ENCODE peak calls at places on chromosome 18, in six cellular contexts. One of them, this sample, is unnamed.

GRCh38 chr18:67117804-67118203 is 398.7 kb downstream of the DSEL start:
- DNase-seq in K562: no peak
- DNase-seq in sigmoid colon: no peak
- DNase-seq in SK-N-SH: no peak
- DNase-seq in A549: no peak
- DNase-seq in ovary: no peak
- DNase-seq in this sample: no peak

GRCh38 chr18:44781890-44782289 is 101.2 kb downstream of the SETBP1 start:
- DNase-seq in A549: no peak
- DNase-seq in K562: no peak
- DNase-seq in SK-N-SH: no peak
- DNase-seq in sigmoid colon: no peak
- DNase-seq in ovary: no peak
- DNase-seq in this sample: no peak

GRCh38 chr18:75211721-75212625 is 1.4 kb downstream of the TSHZ1 start:
- DNase-seq in A549: peak
- DNase-seq in ovary: peak
- DNase-seq in sigmoid colon: peak
- DNase-seq in SK-N-SH: peak
- DNase-seq in K562: peak
- DNase-seq in this sample: peak

GRCh38 chr18:38362286-38362792 is 796.7 kb upstream of the CELF4 start:
- DNase-seq in ovary: no peak
- DNase-seq in K562: no peak
- DNase-seq in A549: no peak
- DNase-seq in sigmoid colon: no peak
- DNase-seq in SK-N-SH: no peak
- DNase-seq in this sample: no peak

GRCh38 chr18:9413586-9413985 is 61.7 kb upstream of the RALBP1 start:
- DNase-seq in K562: no peak
- DNase-seq in SK-N-SH: no peak
- DNase-seq in sigmoid colon: no peak
- DNase-seq in ovary: no peak
- DNase-seq in A549: peak
- DNase-seq in this sample: no peak

GRCh38 chr18:11950824-11951223 is 30.5 kb upstream of the IMPA2 start:
- DNase-seq in ovary: no peak
- DNase-seq in SK-N-SH: no peak
- DNase-seq in K562: no peak
- DNase-seq in sigmoid colon: no peak
- DNase-seq in A549: no peak
- DNase-seq in this sample: no peak

GRCh38 chr18:24300703-24301102 is 96.9 kb downstream of the OSBPL1A start:
- DNase-seq in ovary: no peak
- DNase-seq in A549: no peak
- DNase-seq in sigmoid colon: no peak
- DNase-seq in SK-N-SH: no peak
- DNase-seq in K562: no peak
- DNase-seq in this sample: no peak

GRCh38 chr18:6752200-6752873 is 22.8 kb downstream of the ARHGAP28 start:
- DNase-seq in K562: no peak
- DNase-seq in A549: no peak
- DNase-seq in ovary: no peak
- DNase-seq in sigmoid colon: no peak
- DNase-seq in SK-N-SH: no peak
- DNase-seq in this sample: no peak

GRCh38 chr18:74353169-74353775 is 37.6 kb downstream of the C18orf63 start:
- DNase-seq in A549: peak
- DNase-seq in ovary: peak
- DNase-seq in sigmoid colon: peak
- DNase-seq in K562: no peak
- DNase-seq in SK-N-SH: peak
- DNase-seq in this sample: no peak

GRCh38 chr18:62784966-62785413 is 69.6 kb downstream of the PHLPP1 start:
- DNase-seq in SK-N-SH: no peak
- DNase-seq in sigmoid colon: peak
- DNase-seq in ovary: peak
- DNase-seq in A549: peak
- DNase-seq in K562: no peak
- DNase-seq in this sample: no peak

GRCh38 chr18:56501896-56502295 is 136.5 kb downstream of the TXNL1 start:
- DNase-seq in SK-N-SH: no peak
- DNase-seq in sigmoid colon: no peak
- DNase-seq in A549: no peak
- DNase-seq in ovary: no peak
- DNase-seq in K562: no peak
- DNase-seq in this sample: no peak

GRCh38 chr18:37012452-37012851 is 183.5 kb downstream of the KIAA1328 start:
- DNase-seq in SK-N-SH: no peak
- DNase-seq in A549: no peak
- DNase-seq in ovary: no peak
- DNase-seq in K562: no peak
- DNase-seq in sigmoid colon: no peak
- DNase-seq in this sample: no peak

GRCh38 chr18:2881490-2882195 is 34.8 kb downstream of the EMILIN2 start:
- DNase-seq in A549: no peak
- DNase-seq in SK-N-SH: no peak
- DNase-seq in sigmoid colon: peak
- DNase-seq in K562: no peak
- DNase-seq in ovary: peak
- DNase-seq in this sample: peak

GRCh38 chr18:54440292-54440691 is 82.6 kb downstream of the C18orf54 start:
- DNase-seq in A549: no peak
- DNase-seq in sigmoid colon: no peak
- DNase-seq in ovary: no peak
- DNase-seq in K562: peak
- DNase-seq in SK-N-SH: no peak
- DNase-seq in this sample: no peak

GRCh38 chr18:56233595-56233994 is 404.8 kb downstream of the TXNL1 start:
- DNase-seq in SK-N-SH: no peak
- DNase-seq in sigmoid colon: peak
- DNase-seq in ovary: peak
- DNase-seq in K562: no peak
- DNase-seq in A549: no peak
- DNase-seq in this sample: no peak

GRCh38 chr18:55247032-55247431 is 287.8 kb upstream of the CCDC68 start:
- DNase-seq in sigmoid colon: no peak
- DNase-seq in A549: no peak
- DNase-seq in SK-N-SH: no peak
- DNase-seq in K562: no peak
- DNase-seq in ovary: no peak
- DNase-seq in this sample: no peak

GRCh38 chr18:3935316-3935715 is 485.3 kb downstream of the TGIF1 start:
- DNase-seq in K562: no peak
- DNase-seq in A549: no peak
- DNase-seq in SK-N-SH: no peak
- DNase-seq in ovary: no peak
- DNase-seq in sigmoid colon: no peak
- DNase-seq in this sample: no peak

GRCh38 chr18:5527603-5528002 is 16.2 kb downstream of the EPB41L3 start:
- DNase-seq in ovary: no peak
- DNase-seq in K562: no peak
- DNase-seq in A549: no peak
- DNase-seq in SK-N-SH: no peak
- DNase-seq in sigmoid colon: peak
- DNase-seq in this sample: peak

GRCh38 chr18:8948471-8949149 is 153.9 kb upstream of the NDUFV2 start:
- DNase-seq in A549: peak
- DNase-seq in sigmoid colon: no peak
- DNase-seq in ovary: no peak
- DNase-seq in K562: no peak
- DNase-seq in SK-N-SH: no peak
- DNase-seq in this sample: no peak

GRCh38 chr18:10404148-10404547 is 50.3 kb upstream of the APCDD1 start:
- DNase-seq in K562: no peak
- DNase-seq in A549: no peak
- DNase-seq in ovary: peak
- DNase-seq in sigmoid colon: no peak
- DNase-seq in SK-N-SH: no peak
- DNase-seq in this sample: peak

GRCh38 chr18:63017977-63018376 is 301.6 kb downstream of the BCL2 start:
- DNase-seq in A549: no peak
- DNase-seq in SK-N-SH: no peak
- DNase-seq in K562: no peak
- DNase-seq in sigmoid colon: no peak
- DNase-seq in ovary: no peak
- DNase-seq in this sample: no peak

GRCh38 chr18:37298816-37299215 is 266.8 kb downstream of the CELF4 start:
- DNase-seq in sigmoid colon: no peak
- DNase-seq in K562: no peak
- DNase-seq in A549: no peak
- DNase-seq in SK-N-SH: no peak
- DNase-seq in ovary: peak
- DNase-seq in this sample: no peak

GRCh38 chr18:35039633-35040032 is 1.6 kb upstream of the MAPRE2 start:
- DNase-seq in SK-N-SH: no peak
- DNase-seq in A549: no peak
- DNase-seq in ovary: no peak
- DNase-seq in sigmoid colon: no peak
- DNase-seq in K562: no peak
- DNase-seq in this sample: no peak

DNA sequence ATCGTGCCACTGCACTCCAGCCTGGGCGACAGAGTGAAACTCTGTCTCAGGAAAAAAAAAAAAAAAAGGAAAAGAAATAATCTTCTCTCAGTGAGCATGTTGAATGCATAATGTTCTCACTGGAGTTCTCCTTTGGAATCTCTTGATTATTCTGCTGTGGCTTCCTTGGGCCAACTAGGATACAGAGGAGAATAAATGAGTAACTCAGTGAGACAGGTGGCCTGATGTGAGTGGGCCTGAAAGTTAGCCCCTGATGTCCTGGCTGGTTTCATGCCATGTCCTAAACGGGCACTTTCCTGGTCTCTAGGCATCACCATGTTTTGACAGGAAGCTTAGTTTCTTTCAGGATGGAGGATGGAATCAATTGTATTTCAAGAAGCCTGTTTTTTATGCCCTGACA is 218.6 kb downstream of the NEDD4L start:
- DNase-seq in A549: no peak
- DNase-seq in SK-N-SH: no peak
- DNase-seq in sigmoid colon: no peak
- DNase-seq in K562: no peak
- DNase-seq in ovary: no peak
- DNase-seq in this sample: no peak
- TF ChIP-seq EP300 in A549: no peak
- TF ChIP-seq EP300 in SK-N-SH: no peak
- TF ChIP-seq EP300 in sigmoid colon: no peak
- TF ChIP-seq EP300 in K562: no peak
- TF ChIP-seq EP300 in ovary: no peak
- TF ChIP-seq EP300 in this sample: no peak

DNA sequence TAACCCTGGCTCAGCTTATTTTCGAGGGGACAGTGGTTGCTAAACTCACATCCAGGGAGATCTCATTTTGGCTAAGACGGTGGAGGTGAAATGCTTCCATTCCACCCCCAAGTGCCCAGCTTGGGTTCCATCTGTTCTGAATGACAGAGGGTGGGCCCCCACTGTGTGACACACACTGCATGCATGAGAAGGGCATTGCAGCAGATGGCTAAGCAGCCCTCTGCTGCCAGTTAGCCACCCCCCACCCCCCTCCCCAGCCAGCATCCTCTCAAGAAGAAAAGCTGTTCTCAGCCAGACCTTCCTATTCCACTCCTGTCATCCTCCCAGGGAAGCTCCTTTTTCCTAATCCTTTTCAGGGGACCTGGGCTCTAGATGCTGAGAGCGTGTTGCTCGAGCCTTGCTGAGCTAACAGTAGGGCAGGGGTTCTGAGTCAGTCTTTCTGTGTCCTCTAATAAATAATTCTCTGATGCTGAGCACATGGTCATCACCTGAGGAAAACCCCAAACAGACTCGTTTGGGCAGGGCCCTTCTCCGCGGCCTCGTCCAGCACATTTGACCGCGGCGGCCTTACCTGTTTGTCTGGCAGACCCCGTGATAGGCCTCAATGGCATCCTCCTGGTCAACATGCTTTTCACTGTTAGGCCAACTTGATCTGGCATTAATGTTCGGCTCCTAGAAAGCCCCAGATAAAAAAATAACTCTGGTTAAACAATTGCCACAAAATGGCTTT is 49.5 kb upstream of the ACAA2 start:
- DNase-seq in sigmoid colon: no peak
- DNase-seq in SK-N-SH: no peak
- DNase-seq in A549: no peak
- DNase-seq in ovary: no peak
- DNase-seq in K562: no peak
- DNase-seq in this sample: no peak
- TF ChIP-seq CTCF in sigmoid colon: no peak
- TF ChIP-seq CTCF in SK-N-SH: no peak
- TF ChIP-seq CTCF in A549: no peak
- TF ChIP-seq CTCF in ovary: no peak
- TF ChIP-seq CTCF in K562: no peak
- TF ChIP-seq CTCF in this sample: no peak

DNA sequence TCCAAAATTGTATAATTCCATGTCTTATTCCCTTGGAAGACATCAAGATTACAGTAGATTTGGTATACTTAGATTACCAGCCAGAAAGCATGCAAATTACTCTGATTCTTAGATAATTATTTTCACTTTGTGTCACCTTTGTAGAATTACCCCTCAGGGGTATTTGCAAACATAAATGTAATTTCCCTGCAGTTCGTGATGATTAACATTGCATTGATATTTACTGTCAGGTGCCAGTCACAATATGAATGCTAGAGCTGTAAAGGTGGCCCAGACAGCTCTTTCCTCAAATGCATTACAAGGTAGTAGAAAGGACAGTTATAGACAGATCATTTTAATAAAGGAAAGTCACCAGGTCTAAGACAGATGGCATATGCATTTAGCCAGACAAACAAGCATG is 1537.5 kb upstream of the PIK3C3 start:
- DNase-seq in A549: no peak
- DNase-seq in K562: no peak
- DNase-seq in sigmoid colon: no peak
- DNase-seq in SK-N-SH: no peak
- DNase-seq in ovary: no peak
- DNase-seq in this sample: no peak
- TF ChIP-seq EP300 in A549: no peak
- TF ChIP-seq EP300 in K562: no peak
- TF ChIP-seq EP300 in sigmoid colon: no peak
- TF ChIP-seq EP300 in SK-N-SH: no peak
- TF ChIP-seq EP300 in ovary: no peak
- TF ChIP-seq EP300 in this sample: no peak

GRCh38 chr18:46282646-46283045 is 178.5 kb downstream of the HAUS1 start:
- DNase-seq in K562: no peak
- DNase-seq in A549: no peak
- DNase-seq in sigmoid colon: no peak
- DNase-seq in ovary: no peak
- DNase-seq in SK-N-SH: no peak
- DNase-seq in this sample: no peak

GRCh38 chr18:46283268-46283667 is 179.1 kb downstream of the HAUS1 start:
- DNase-seq in ovary: no peak
- DNase-seq in K562: no peak
- DNase-seq in sigmoid colon: no peak
- DNase-seq in A549: no peak
- DNase-seq in SK-N-SH: no peak
- DNase-seq in this sample: no peak

GRCh38 chr18:46279673-46280072 is 175.5 kb downstream of the HAUS1 start:
- DNase-seq in sigmoid colon: no peak
- DNase-seq in SK-N-SH: no peak
- DNase-seq in ovary: no peak
- DNase-seq in A549: no peak
- DNase-seq in K562: no peak
- DNase-seq in this sample: no peak

GRCh38 chr18:46282177-46282570 is 178.0 kb downstream of the HAUS1 start:
- DNase-seq in K562: no peak
- DNase-seq in sigmoid colon: no peak
- DNase-seq in A549: no peak
- DNase-seq in SK-N-SH: no peak
- DNase-seq in ovary: no peak
- DNase-seq in this sample: no peak

GRCh38 chr18:46281185-46282176 is 177.3 kb downstream of the HAUS1 start:
- DNase-seq in sigmoid colon: no peak
- DNase-seq in A549: peak
- DNase-seq in SK-N-SH: peak
- DNase-seq in K562: peak
- DNase-seq in ovary: peak
- DNase-seq in this sample: no peak
- TF ChIP-seq CTCF in sigmoid colon: peak
- TF ChIP-seq CTCF in A549: peak
- TF ChIP-seq CTCF in SK-N-SH: peak
- TF ChIP-seq CTCF in K562: peak
- TF ChIP-seq CTCF in ovary: peak
- TF ChIP-seq CTCF in this sample: peak